ENCODE peak calls at places on chromosomes 4 and X, in five cellular contexts. H is testis, K is HepG2, J is IMR-90, B is NB4. D is an unnamed sample.

GRCh38 chrX:85569096-85569495 is 189.6 kb upstream of the POF1B start:
- DNase-seq in B (no peak), K (no peak), H (no peak), J (no peak), D (no peak)

GRCh38 chrX:97230948-97231347 is 347.2 kb downstream of the RPA4 start:
- DNase-seq in B (no peak), K (no peak), H (no peak), J (no peak), D (no peak)

GRCh38 chr4:13329963-13330362 is 154.2 kb downstream of the RAB28 start:
- DNase-seq in H (no peak), J (peak; percentile 60), K (no peak), B (no peak), D (no peak)

GRCh38 chr4:6907658-6908191 is 1.9 kb upstream of the TBC1D14 start:
- DNase-seq in J (no peak), K (no peak), B (no peak), H (peak; percentile 60), D (peak; percentile 55)

GRCh38 chr4:168717852-168718251 is 221.0 kb downstream of the PALLD start:
- DNase-seq in H (no peak), J (peak; percentile 45), B (no peak), K (no peak), D (no peak)

GRCh38 chrX:110086916-110087484 is 84.1 kb downstream of the TMEM164 start:
- DNase-seq in K (peak; percentile 12), J (peak; percentile 96), H (no peak), B (peak; percentile 84), D (no peak)

GRCh38 chr4:8261851-8262535 is 7.6 kb upstream of the HTRA3 start:
- DNase-seq in J (peak; percentile 25), H (no peak), K (no peak), B (no peak), D (no peak)

GRCh38 chr4:6788123-6788522 is 5.6 kb downstream of the KIAA0232 start:
- DNase-seq in K (no peak), J (no peak), B (peak; percentile 35), H (peak; percentile 12), D (no peak)

GRCh38 chr4:155530290-155530689 is 136.4 kb upstream of the GUCY1A1 start:
- DNase-seq in B (no peak), H (no peak), K (no peak), J (no peak), D (no peak)

GRCh38 chr4:166043801-166044200 is 170.8 kb downstream of the TLL1 start:
- DNase-seq in B (no peak), K (no peak), J (no peak), H (no peak), D (no peak)

GRCh38 chr4:1356181-1356998 is 9.4 kb downstream of the UVSSA start:
- DNase-seq in H (peak; percentile 80), K (peak; percentile 36), J (peak; percentile 32), B (peak; percentile 77), D (peak; percentile 67)

GRCh38 chrX:135740683-135741149 is 27.3 kb downstream of the CT45A3 start:
- DNase-seq in B (peak; percentile 62), J (no peak), K (peak; percentile 5), H (peak; percentile 44), D (peak; percentile 13)
- TF ChIP-seq CTCF in B (peak; percentile 51), J (peak; percentile 28), K (peak; percentile 51), H (peak; percentile 10), D (no peak)

DNA sequence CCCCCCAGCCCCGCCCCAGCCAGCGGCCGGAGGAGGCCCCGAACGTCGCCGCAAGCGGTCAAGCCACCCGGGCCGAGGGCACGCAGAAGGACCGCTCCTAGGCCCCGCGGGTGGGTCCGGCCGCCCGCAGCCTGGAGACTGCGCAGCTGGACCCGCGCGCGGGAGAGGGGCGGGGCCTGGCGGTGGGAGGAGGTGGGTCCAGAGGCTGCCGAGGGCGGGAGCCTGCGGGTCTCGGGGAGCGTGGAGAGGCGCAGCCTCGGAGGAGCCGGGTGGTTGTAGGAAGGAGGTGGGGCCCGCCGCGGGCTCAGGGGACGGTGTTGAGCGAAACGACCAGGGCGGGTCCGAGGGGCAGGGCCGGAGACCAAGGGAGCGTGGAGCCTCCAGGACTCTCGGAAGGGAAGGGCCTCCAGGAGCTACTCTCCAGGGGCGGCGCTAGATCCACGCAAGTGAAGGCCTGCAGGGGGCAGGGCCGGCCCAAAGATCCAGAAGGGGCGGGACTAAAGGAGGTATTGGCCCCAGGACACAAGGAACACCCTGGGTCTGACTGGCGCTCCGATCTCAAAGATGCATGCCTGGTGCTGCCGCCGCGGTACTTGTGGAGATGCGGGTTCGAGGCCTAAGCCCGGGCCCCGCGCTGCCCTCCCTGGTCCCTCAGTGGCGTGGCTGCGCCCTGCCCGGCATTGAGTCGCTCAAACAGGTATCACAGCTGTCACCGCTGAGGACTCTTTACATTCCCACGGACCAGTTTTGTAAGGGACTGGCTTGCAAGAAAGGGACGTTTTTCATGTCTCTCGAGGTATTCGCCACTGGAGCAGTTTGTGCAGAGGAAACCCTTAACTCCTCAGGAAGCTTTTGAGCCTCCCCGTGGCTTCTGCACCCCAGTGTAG is 5.9 kb downstream of the TIMM17B start:
- DNase-seq in B (peak; percentile 62), H (peak; percentile 90), K (peak; percentile 76), J (peak; percentile 70), D (peak; percentile 88)
- TF ChIP-seq POLR2A in B (no peak), H (no peak), K (no peak), J (no peak), D (peak; percentile 48)

GRCh38 chr4:15779336-15779735 is 1.2 kb downstream of the CD38 start:
- DNase-seq in B (peak; percentile 88), J (peak; percentile 53), H (peak; percentile 65), K (peak; percentile 46), D (peak; percentile 56)
- TF ChIP-seq CTCF in B (peak; percentile 13), J (peak; percentile 39), H (peak; percentile 7), K (peak; percentile 52), D (peak; percentile 38)

GRCh38 chr4:40630335-40631021 is 814 bp upstream of the RBM47 start:
- DNase-seq in H (peak; percentile 73), B (no peak), J (no peak), K (no peak), D (peak; percentile 78)

GRCh38 chr4:40628888-40629287 is 776 bp downstream of the RBM47 start:
- DNase-seq in J (no peak), H (no peak), K (no peak), B (no peak), D (no peak)

GRCh38 chr4:40627540-40627939 is 2.1 kb downstream of the RBM47 start:
- DNase-seq in H (no peak), B (no peak), J (no peak), K (no peak), D (no peak)

GRCh38 chr4:40626183-40626990 is 3.3 kb downstream of the RBM47 start:
- DNase-seq in H (peak; percentile 55), K (no peak), J (peak; percentile 29), B (no peak), D (peak; percentile 45)

GRCh38 chr4:40629401-40630334 is at the start of gene RBM47:
- DNase-seq in H (peak; percentile 81), B (peak; percentile 57), J (peak; percentile 40), K (no peak), D (peak; percentile 91)
- TF ChIP-seq POLR2A in H (no peak), B (no peak), J (no peak), K (no peak), D (peak; percentile 76)

GRCh38 chr4:118836763-118837507 is 1.0 kb upstream of the SEC24D start:
- DNase-seq in H (no peak), K (no peak), B (no peak), J (no peak), D (no peak)

GRCh38 chr4:118834070-118834469 is 1.9 kb downstream of the SEC24D start:
- DNase-seq in J (no peak), K (no peak), B (no peak), H (no peak), D (no peak)

GRCh38 chr4:118834960-118835895 is 698 bp downstream of the SEC24D start:
- DNase-seq in B (peak; percentile 88), J (peak; percentile 94), H (peak; percentile 77), K (peak; percentile 87), D (peak; percentile 84)

GRCh38 chr4:118833192-118833820 is 2.6 kb downstream of the SEC24D start:
- DNase-seq in J (no peak), H (no peak), K (no peak), B (no peak), D (no peak)

GRCh38 chr4:118835896-118836762 is at the start of gene SEC24D:
- DNase-seq in J (peak; percentile 87), K (peak; percentile 73), H (peak; percentile 92), B (peak; percentile 88), D (peak; percentile 91)
- TF ChIP-seq CTCF in J (peak; percentile 12), K (no peak), H (no peak), B (no peak), D (no peak)

DNA sequence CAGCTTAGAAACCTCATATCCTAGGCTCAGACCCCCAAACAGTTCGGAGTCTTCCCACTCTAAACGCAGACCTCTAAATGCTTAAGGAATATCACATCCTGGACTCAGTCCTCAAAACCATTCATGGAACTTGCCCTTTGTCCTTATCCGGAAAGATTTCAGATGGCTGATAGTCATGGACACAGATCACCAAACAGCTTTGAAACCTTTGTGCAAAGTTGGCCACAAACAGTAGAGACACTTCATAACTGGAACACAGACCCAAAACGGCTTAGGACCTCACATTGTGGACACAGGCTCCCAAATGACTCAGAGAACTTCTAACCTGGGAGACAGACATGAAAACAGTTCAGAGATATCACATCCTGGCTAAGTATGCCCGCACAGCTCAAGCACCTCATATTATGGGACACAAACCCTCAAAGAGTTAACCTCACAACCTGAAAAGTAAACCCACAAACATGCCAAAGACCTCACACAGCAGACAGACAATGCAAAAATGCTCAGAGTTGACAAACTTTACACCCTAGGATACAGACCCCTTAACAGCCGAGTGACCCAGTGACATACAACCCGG is 15.5 kb downstream of the SUV39H1 start:
- DNase-seq in B (no peak), J (no peak), H (no peak), K (peak; percentile 61), D (no peak)
- TF ChIP-seq POLR2A in B (no peak), J (no peak), H (no peak), K (no peak), D (no peak)